ENCODE peak calls at places on chromosomes 1 and 21, in eight cellular contexts. S, O, V, I, Q, H, Y and B are unnamed samples.
A peak's percentile ranks its signal among the peaks of the same experiment; 100 is the strongest.

GRCh38 chr1:8077120-8077573 is 51.0 kb upstream of the ERRFI1 start:
- DNase-seq in I (no peak), V (no peak), Y (no peak), H (no peak), S (no peak), Q (peak; percentile 97), O (no peak), B (no peak)

GRCh38 chr21:39707316-39707715 is 37.7 kb upstream of the IGSF5 start:
- DNase-seq in V (no peak), S (no peak), Q (no peak), I (no peak), H (no peak), Y (no peak), O (no peak), B (no peak)

GRCh38 chr1:32539584-32540571 is 651 bp downstream of the ZBTB8A start:
- DNase-seq in S (peak; percentile 72), V (peak; percentile 58), H (peak; percentile 53), I (no peak), O (no peak), Q (peak; percentile 18), Y (no peak), B (peak; percentile 79)

GRCh38 chr21:18318156-18318555 is 73.5 kb downstream of the CHODL start:
- DNase-seq in Y (no peak), H (no peak), I (no peak), O (no peak), Q (no peak), S (no peak), V (no peak), B (no peak)

GRCh38 chr1:63782982-63783381 is 9.2 kb downstream of the ROR1 start:
- DNase-seq in O (no peak), V (no peak), I (no peak), Q (no peak), H (no peak), S (no peak), Y (no peak), B (no peak)

GRCh38 chr21:41147096-41147978 is 20.6 kb upstream of the BACE2 start:
- DNase-seq in Q (no peak), O (no peak), H (peak; percentile 44), V (no peak), Y (no peak), I (no peak), S (no peak), B (no peak)

GRCh38 chr1:241888232-241888631 is 40.2 kb downstream of the EXO1 start:
- DNase-seq in V (no peak), O (no peak), Y (no peak), H (no peak), I (no peak), Q (no peak), S (no peak), B (no peak)

GRCh38 chr1:45876000-45876399 is 72.6 kb downstream of the MAST2 start:
- DNase-seq in Q (no peak), H (no peak), S (no peak), O (no peak), V (no peak), Y (no peak), I (no peak), B (no peak)

GRCh38 chr1:208564466-208564865 is 320.3 kb upstream of the PLXNA2 start:
- DNase-seq in Q (no peak), O (no peak), Y (no peak), S (no peak), V (no peak), I (no peak), H (no peak), B (no peak)

GRCh38 chr1:207888647-207889046 is 22.3 kb downstream of the CD34 start:
- DNase-seq in O (no peak), H (no peak), V (no peak), S (no peak), Q (peak; percentile 23), I (no peak), Y (no peak), B (no peak)

GRCh38 chr1:67604778-67605177 is 80.2 kb upstream of the GADD45A start:
- DNase-seq in I (no peak), H (no peak), V (no peak), O (no peak), Y (no peak), S (no peak), Q (no peak), B (no peak)

GRCh38 chr1:235996048-235996785 is 68.7 kb downstream of the NID1 start:
- DNase-seq in Y (no peak), H (peak; percentile 81), Q (no peak), V (no peak), O (no peak), S (no peak), I (no peak), B (peak; percentile 45)

GRCh38 chr1:230191079-230191478 is 124.0 kb downstream of the GALNT2 start:
- DNase-seq in V (no peak), Y (peak; percentile 48), Q (peak; percentile 83), S (peak; percentile 14), H (no peak), I (no peak), O (no peak), B (no peak)

GRCh38 chr1:235725493-235725892 is 75.9 kb upstream of the GNG4 start:
- DNase-seq in S (no peak), Q (peak; percentile 22), H (no peak), O (no peak), I (no peak), V (no peak), Y (no peak), B (no peak)

GRCh38 chr21:34533938-34534337 is 21.9 kb upstream of the KCNE1 start:
- DNase-seq in I (no peak), S (no peak), Q (no peak), O (no peak), V (no peak), H (no peak), Y (no peak), B (no peak)

GRCh38 chr1:18018381-18018780 is 89.2 kb upstream of the IGSF21 start:
- DNase-seq in Q (no peak), V (no peak), H (no peak), O (no peak), Y (no peak), I (no peak), S (no peak), B (no peak)